ENCODE peak calls at places on chromosomes 13 and 19, in seven cellular contexts. E is RWPE1, O is BJ, K is endodermal cell, N is A549, U is Caco-2, P is WTC11. M is an unnamed sample.
A peak's percentile ranks its signal among the peaks of the same experiment; 100 is the strongest.

GRCh38 chr13:33353210-33353609 is 67.7 kb upstream of the STARD13 start:
- DNase-seq in E (no peak), O (no peak), K (no peak), N (no peak), U (no peak), P (no peak), M (peak; percentile 17)

GRCh38 chr13:46354143-46355087 is 32.6 kb downstream of the RUBCNL start:
- DNase-seq in E (peak; percentile 90), O (peak; percentile 85), K (no peak), N (peak; percentile 50), U (no peak), P (no peak), M (no peak)

GRCh38 chr13:41352935-41353801 is 42.1 kb downstream of the NAA16 start:
- DNase-seq in E (peak; percentile 45), O (peak; percentile 16), K (peak; percentile 73), N (peak; percentile 20), U (no peak), P (no peak), M (no peak)

GRCh38 chr19:2477141-2477710 is 1.3 kb downstream of the GADD45B start:
- DNase-seq in E (no peak), O (no peak), K (peak; percentile 70), N (no peak), U (no peak), P (no peak), M (peak; percentile 51)

GRCh38 chr19:51140441-51140840 is 1.7 kb upstream of the SIGLEC7 start:
- DNase-seq in E (no peak), O (no peak), K (peak; percentile 54), N (no peak), U (no peak), P (no peak), M (no peak)

GRCh38 chr19:50835785-50836542 is 2.6 kb upstream of the KLK15 start:
- DNase-seq in E (peak; percentile 86), O (no peak), K (peak; percentile 91), N (peak; percentile 95), U (peak; percentile 83), P (peak; percentile 81), M (peak; percentile 80)

GRCh38 chr13:90968510-90968909 is 379.0 kb upstream of the MIR17HG start:
- DNase-seq in E (peak; percentile 16), O (no peak), K (peak; percentile 81), N (peak; percentile 33), U (no peak), P (peak; percentile 52), M (no peak)

GRCh38 chr13:112938680-112939079 is 30.3 kb upstream of the MCF2L start:
- DNase-seq in E (no peak), O (no peak), K (no peak), N (no peak), U (no peak), P (no peak), M (no peak)

GRCh38 chr19:17751103-17751911 is at the start of gene FCHO1:
- DNase-seq in E (no peak), O (no peak), K (no peak), N (no peak), U (no peak), P (no peak), M (peak; percentile 80)

GRCh38 chr13:79194272-79194671 is 211.8 kb downstream of the RBM26 start:
- DNase-seq in E (no peak), O (no peak), K (no peak), N (no peak), U (no peak), P (no peak), M (no peak)

GRCh38 chr13:35157143-35157755 is 215.2 kb downstream of the NBEA start:
- DNase-seq in E (peak; percentile 38), O (no peak), K (peak; percentile 57), N (peak; percentile 17), U (peak; percentile 40), P (peak; percentile 21), M (no peak)

GRCh38 chr19:30086916-30087315 is 144.9 kb downstream of the URI1 start:
- DNase-seq in E (no peak), O (no peak), K (no peak), N (no peak), U (no peak), P (no peak), M (no peak)

GRCh38 chr13:48873081-48873480 is 102.6 kb upstream of the FNDC3A start:
- DNase-seq in E (no peak), O (no peak), K (no peak), N (no peak), U (no peak), P (no peak), M (no peak)
- TF ChIP-seq CTCF in E (no peak), O (no peak), K (no peak), N (no peak), U (no peak), P (no peak), M (no peak)

GRCh38 chr19:10003271-10003670 is 7.0 kb downstream of the COL5A3 start:
- DNase-seq in E (no peak), O (no peak), K (no peak), N (no peak), U (no peak), P (no peak), M (no peak)
- TF ChIP-seq CTCF in E (no peak), O (no peak), K (no peak), N (no peak), U (no peak), P (no peak), M (no peak)

GRCh38 chr13:111153279-111153976 is 38.3 kb downstream of the ARHGEF7 start:
- DNase-seq in E (peak; percentile 92), O (peak; percentile 47), K (peak; percentile 97), N (peak; percentile 75), U (peak; percentile 91), P (peak; percentile 93), M (peak; percentile 98)
- TF ChIP-seq CTCF in E (peak; percentile 14), O (peak; percentile 23), K (peak; percentile 57), N (no peak), U (no peak), P (no peak), M (no peak)

DNA sequence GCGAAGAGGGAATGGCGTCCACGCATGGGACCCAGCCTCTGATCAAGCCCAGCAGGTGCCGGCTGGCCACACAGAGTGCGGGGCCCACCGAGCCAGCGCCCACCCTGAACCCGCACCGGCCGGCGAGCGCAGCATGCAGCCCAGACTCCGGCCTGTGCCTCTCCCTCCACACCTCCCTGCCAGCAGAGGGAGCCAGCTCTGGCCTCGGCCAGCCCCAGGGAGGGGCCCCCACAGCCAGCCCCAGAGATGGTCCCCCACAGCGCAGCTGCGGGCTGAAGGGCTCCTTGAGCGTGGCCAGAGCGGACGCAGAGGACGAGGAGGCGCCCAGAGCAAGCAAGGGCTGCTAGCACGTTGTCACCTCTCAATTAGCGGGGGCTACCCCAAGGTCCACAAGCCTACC is 904.5 kb downstream of the SLITRK6 start:
- DNase-seq in E (no peak), O (no peak), K (peak; percentile 52), N (no peak), U (no peak), P (peak; percentile 39), M (no peak)
- TF ChIP-seq CTCF in E (no peak), O (no peak), K (peak; percentile 19), N (no peak), U (no peak), P (no peak), M (no peak)

DNA sequence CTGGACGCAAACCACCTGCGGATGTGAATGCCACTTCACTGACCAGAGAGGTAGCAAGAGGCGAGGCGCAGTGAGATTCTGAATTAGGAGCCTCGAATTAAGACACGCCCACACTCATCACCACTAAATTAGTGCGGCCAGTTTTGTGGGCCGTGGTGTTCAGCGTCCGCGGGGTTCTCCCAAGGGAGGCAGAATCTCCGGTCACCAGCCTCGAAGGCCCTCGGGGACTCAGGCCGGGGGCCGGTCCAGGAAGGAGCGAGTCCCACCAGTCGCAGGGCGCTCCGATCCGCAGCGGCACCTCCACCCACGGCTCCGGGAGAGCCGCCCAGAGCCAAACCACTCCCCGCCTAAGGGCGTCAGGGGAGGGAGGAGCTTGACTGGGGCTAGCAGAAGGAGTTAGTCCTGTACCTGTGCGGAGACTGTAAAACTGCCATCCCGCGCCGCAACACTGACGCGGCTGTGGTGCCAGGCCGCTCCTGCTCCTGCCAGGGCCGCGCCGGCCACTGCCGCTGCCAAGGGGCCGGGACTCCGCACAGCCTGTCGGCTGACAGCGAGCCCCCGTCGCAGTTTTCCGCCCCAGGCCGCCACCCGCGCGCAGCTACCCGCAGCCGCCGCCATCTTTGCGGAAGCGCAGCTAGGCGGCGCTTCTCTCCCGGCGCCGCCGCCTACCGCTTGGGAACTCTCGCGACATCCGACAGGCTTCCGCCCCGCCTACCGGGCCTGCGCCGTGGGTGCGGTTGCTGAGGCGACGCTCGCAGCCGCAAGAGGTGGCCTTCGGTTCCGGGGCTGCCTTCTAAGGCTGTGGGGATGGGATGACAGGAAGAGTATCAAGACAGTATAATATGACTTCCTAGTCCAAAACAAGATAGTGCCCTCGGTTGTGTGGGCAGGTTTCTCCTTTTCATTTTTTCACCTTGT is at the start of gene MICU2:
- DNase-seq in E (peak; percentile 93), O (peak; percentile 67), K (peak; percentile 96), N (peak; percentile 79), U (peak; percentile 97), P (peak; percentile 92), M (peak; percentile 93)
- TF ChIP-seq CTCF in E (no peak), O (peak; percentile 8), K (no peak), N (no peak), U (no peak), P (no peak), M (no peak)

DNA sequence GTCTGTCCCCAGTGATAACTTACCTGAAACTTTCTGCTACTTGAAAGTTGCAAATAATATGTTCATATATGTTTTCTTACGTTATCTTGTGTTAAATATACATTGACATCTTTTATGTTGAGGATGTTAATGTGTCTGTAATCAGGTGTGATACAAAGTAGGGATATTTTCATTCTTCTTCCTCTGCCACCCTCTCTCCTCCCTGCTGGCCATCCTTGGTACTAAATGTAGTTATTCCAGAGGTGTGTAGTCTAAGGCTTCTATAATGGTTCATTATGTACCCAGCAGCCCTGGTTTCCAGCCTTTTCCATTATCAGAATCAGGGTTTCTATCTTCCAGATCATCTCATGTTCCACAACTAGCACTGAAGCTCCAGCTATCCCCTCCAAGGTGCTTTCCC is 606.7 kb upstream of the KLHL1 start:
- DNase-seq in E (no peak), O (no peak), K (no peak), N (no peak), U (no peak), P (no peak), M (no peak)
- TF ChIP-seq CTCF in E (no peak), O (no peak), K (peak; percentile 63), N (no peak), U (peak; percentile 24), P (no peak), M (no peak)

GRCh38 chr13:43110036-43110435 is 86.7 kb downstream of the DNAJC15 start:
- DNase-seq in E (no peak), O (no peak), K (no peak), N (no peak), U (no peak), P (no peak), M (no peak)

GRCh38 chr13:43113603-43114002 is 90.2 kb downstream of the DNAJC15 start:
- DNase-seq in E (no peak), O (no peak), K (no peak), N (no peak), U (peak; percentile 61), P (no peak), M (no peak)

GRCh38 chr13:43110658-43111057 is 87.3 kb downstream of the DNAJC15 start:
- DNase-seq in E (no peak), O (no peak), K (no peak), N (no peak), U (no peak), P (no peak), M (no peak)

GRCh38 chr13:43114504-43114903 is 91.1 kb downstream of the DNAJC15 start:
- DNase-seq in E (no peak), O (no peak), K (no peak), N (no peak), U (no peak), P (no peak), M (no peak)

GRCh38 chr13:43111887-43112400 is 88.6 kb downstream of the DNAJC15 start:
- DNase-seq in E (no peak), O (no peak), K (no peak), N (no peak), U (no peak), P (no peak), M (no peak)
- TF ChIP-seq CTCF in E (no peak), O (no peak), K (no peak), N (no peak), U (no peak), P (no peak), M (no peak)

M was measured in activated B cell treated with CpG ODN at 0.5 μM for 24 hours.